ENCODE peak calls at places on chromosomes 3 and 15, in four cellular contexts. J is spleen, X is nephron progenitor cell, Q is GM23338. T is an unnamed sample.

GRCh38 chr15:53976844-53977392 is 1.3 kb upstream of the UNC13C start:
- DNase-seq in J (no peak), X (peak), Q (peak), T (peak)

GRCh38 chr3:13832130-13832529 is 47.7 kb downstream of the WNT7A start:
- DNase-seq in J (no peak), X (no peak), Q (no peak), T (no peak)

GRCh38 chr15:35746121-35746520 is 200.2 kb upstream of the DPH6 start:
- DNase-seq in J (no peak), X (no peak), Q (no peak), T (peak)

GRCh38 chr15:59388670-59389069 is 16.0 kb upstream of the MYO1E start:
- DNase-seq in J (no peak), X (no peak), Q (no peak), T (peak)

GRCh38 chr15:64426845-64427465 is 33.4 kb upstream of the ZNF609 start:
- DNase-seq in J (no peak), X (no peak), Q (peak), T (peak)

GRCh38 chr3:184039414-184039813 is 7.9 kb downstream of the HTR3D start:
- DNase-seq in J (no peak), X (no peak), Q (no peak), T (no peak)

GRCh38 chr15:94027571-94027970 is 203.8 kb upstream of the MCTP2 start:
- DNase-seq in J (no peak), X (no peak), Q (no peak), T (no peak)

GRCh38 chr15:64437982-64438381 is 22.4 kb upstream of the ZNF609 start:
- DNase-seq in J (no peak), X (no peak), Q (no peak), T (no peak)

GRCh38 chr3:80297720-80298119 is 529.9 kb upstream of the ROBO1 start:
- DNase-seq in J (no peak), X (no peak), Q (no peak), T (no peak)

GRCh38 chr3:113286524-113286923 is 75.2 kb downstream of the BOC start:
- DNase-seq in J (no peak), X (no peak), Q (no peak), T (no peak)

GRCh38 chr3:37922721-37923575 is 61.3 kb downstream of the CTDSPL start:
- DNase-seq in J (no peak), X (no peak), Q (no peak), T (no peak)

GRCh38 chr15:98321916-98322315 is 326.4 kb upstream of the IGF1R start:
- DNase-seq in J (no peak), X (peak), Q (no peak), T (no peak)

GRCh38 chr3:128433630-128434185 is 33.0 kb downstream of the DNAJB8 start:
- DNase-seq in J (no peak), X (no peak), Q (peak), T (no peak)

GRCh38 chr3:184334470-184335158 is 2.8 kb upstream of the FAM131A start:
- DNase-seq in J (no peak), X (no peak), Q (no peak), T (peak)

GRCh38 chr15:62993066-62993465 is 49.5 kb upstream of the TPM1 start:
- DNase-seq in J (no peak), X (no peak), Q (no peak), T (no peak)

GRCh38 chr3:58271901-58272501 is 34.0 kb upstream of the RPP14 start:
- DNase-seq in J (no peak), X (no peak), Q (no peak), T (peak)

GRCh38 chr3:39327746-39328349 is 1.7 kb upstream of the CCR8 start:
- DNase-seq in J (no peak), X (no peak), Q (no peak), T (no peak)

GRCh38 chr15:89391685-89392257 is 57.1 kb upstream of the POLG start:
- DNase-seq in J (peak), X (no peak), Q (no peak), T (no peak)

GRCh38 chr3:73364517-73364916 is 260.2 kb downstream of the PDZRN3 start:
- DNase-seq in J (no peak), X (no peak), Q (no peak), T (no peak)

GRCh38 chr3:111603679-111604643 is 8.8 kb upstream of the ZBED2 start:
- DNase-seq in J (no peak), X (no peak), Q (no peak), T (no peak)

GRCh38 chr3:159844801-159845261 is 143.8 kb upstream of the IL12A start:
- DNase-seq in J (no peak), X (no peak), Q (no peak), T (no peak)

GRCh38 chr3:111936967-111937366 is 41.9 kb upstream of the ABHD10 start:
- DNase-seq in J (no peak), X (no peak), Q (no peak), T (no peak)